ENCODE peak calls at places on chromosome 22, in nine cellular contexts. C is BE2C, M is colonic mucosa, L is H1, V is GM12865, B is kidney epithelial cell, N is GM23338, X is lower lobe of right lung, K is coronary artery. E is an unnamed sample.

GRCh38 chr22:43152355-43153071 is 1.2 kb downstream of the TSPO start:
- DNase-seq in V (peak; percentile 51), N (no peak), X (peak; percentile 91), M (peak; percentile 88), L (peak; percentile 65), B (no peak), K (peak; percentile 87), C (peak; percentile 61), E (no peak)

GRCh38 chr22:23066200-23067022 is 3.9 kb upstream of the GNAZ start:
- DNase-seq in K (peak; percentile 57), C (peak; percentile 3), X (peak; percentile 17), M (no peak), N (no peak), V (no peak), B (no peak), L (no peak), E (no peak)

GRCh38 chr22:38196791-38197429 is 4.9 kb upstream of the MAFF start:
- DNase-seq in C (no peak), B (no peak), K (no peak), N (peak; percentile 55), L (peak; percentile 48), X (no peak), M (peak; percentile 54), V (no peak), E (no peak)

GRCh38 chr22:23014250-23014649 is 56.1 kb upstream of the GNAZ start:
- DNase-seq in C (no peak), B (no peak), L (no peak), N (no peak), M (no peak), V (no peak), K (no peak), X (no peak), E (no peak)

GRCh38 chr22:36771376-36772063 is 4.4 kb downstream of the IFT27 start:
- DNase-seq in B (no peak), L (no peak), K (peak; percentile 45), X (no peak), C (peak; percentile 0), N (no peak), V (no peak), M (no peak), E (no peak)

GRCh38 chr22:33401291-33401690 is 343.1 kb upstream of the SYN3 start:
- DNase-seq in N (no peak), X (no peak), K (no peak), C (no peak), B (peak; percentile 72), M (no peak), V (no peak), L (no peak), E (no peak)

GRCh38 chr22:31038686-31039085 is 42.4 kb upstream of the SMTN start:
- DNase-seq in M (no peak), N (no peak), X (no peak), L (no peak), C (no peak), B (no peak), K (no peak), V (no peak), E (no peak)

GRCh38 chr22:40345271-40345670 is 1.0 kb upstream of the ADSL start:
- DNase-seq in B (no peak), L (no peak), X (no peak), K (no peak), V (peak; percentile 53), N (no peak), M (no peak), C (no peak), E (no peak)

GRCh38 chr22:35484651-35485372 is 55.8 kb upstream of the RASD2 start:
- DNase-seq in V (no peak), N (no peak), M (no peak), C (no peak), K (no peak), B (no peak), X (no peak), L (no peak), E (no peak)

GRCh38 chr22:48055827-48056226 is 1293.4 kb downstream of the TBC1D22A start:
- DNase-seq in N (no peak), M (no peak), C (no peak), X (no peak), V (no peak), B (no peak), L (no peak), K (peak; percentile 19), E (no peak)

GRCh38 chr22:17919276-17920144 is 104.9 kb downstream of the MICAL3 start:
- DNase-seq in N (peak; percentile 48), K (no peak), X (no peak), L (no peak), C (no peak), B (no peak), V (no peak), M (peak; percentile 38), E (no peak)

GRCh38 chr22:33921576-33922181 is 1.4 kb upstream of the LARGE1 start:
- DNase-seq in X (peak; percentile 63), V (peak; percentile 74), C (peak; percentile 50), K (peak; percentile 79), L (peak; percentile 92), M (peak; percentile 72), N (peak; percentile 93), B (no peak), E (no peak)

GRCh38 chr22:38712496-38713207 is 6.9 kb downstream of the GTPBP1 start:
- DNase-seq in B (no peak), C (no peak), L (no peak), M (no peak), K (no peak), V (no peak), X (no peak), N (peak; percentile 43), E (no peak)

GRCh38 chr22:30572840-30573593 is 1.4 kb downstream of the GAL3ST1 start:
- DNase-seq in M (peak; percentile 81), B (no peak), K (no peak), N (no peak), X (no peak), C (no peak), L (no peak), V (no peak), E (no peak)

GRCh38 chr22:43094085-43094484 is 4.9 kb upstream of the TTLL1 start:
- DNase-seq in M (peak; percentile 56), B (no peak), L (no peak), C (peak; percentile 66), K (no peak), X (peak; percentile 61), N (no peak), V (peak; percentile 52), E (no peak)

GRCh38 chr22:42150727-42151590 is 20.3 kb upstream of the CYP2D6 start:
- DNase-seq in N (no peak), L (no peak), V (no peak), C (no peak), X (no peak), K (no peak), M (no peak), B (no peak), E (no peak)

GRCh38 chr22:20922141-20922751 is 5.0 kb downstream of the CRKL start:
- DNase-seq in B (no peak), K (no peak), X (no peak), V (no peak), C (no peak), M (no peak), N (no peak), L (no peak), E (no peak)
- H3K4me3 ChIP-seq in B (no peak overlapping the region), K (no peak overlapping the region), X (no peak overlapping the region), V (no peak overlapping the region), C (no peak overlapping the region), M (no peak overlapping the region), N (no peak overlapping the region), L (no peak overlapping the region), E (no peak overlapping the region)

DNA sequence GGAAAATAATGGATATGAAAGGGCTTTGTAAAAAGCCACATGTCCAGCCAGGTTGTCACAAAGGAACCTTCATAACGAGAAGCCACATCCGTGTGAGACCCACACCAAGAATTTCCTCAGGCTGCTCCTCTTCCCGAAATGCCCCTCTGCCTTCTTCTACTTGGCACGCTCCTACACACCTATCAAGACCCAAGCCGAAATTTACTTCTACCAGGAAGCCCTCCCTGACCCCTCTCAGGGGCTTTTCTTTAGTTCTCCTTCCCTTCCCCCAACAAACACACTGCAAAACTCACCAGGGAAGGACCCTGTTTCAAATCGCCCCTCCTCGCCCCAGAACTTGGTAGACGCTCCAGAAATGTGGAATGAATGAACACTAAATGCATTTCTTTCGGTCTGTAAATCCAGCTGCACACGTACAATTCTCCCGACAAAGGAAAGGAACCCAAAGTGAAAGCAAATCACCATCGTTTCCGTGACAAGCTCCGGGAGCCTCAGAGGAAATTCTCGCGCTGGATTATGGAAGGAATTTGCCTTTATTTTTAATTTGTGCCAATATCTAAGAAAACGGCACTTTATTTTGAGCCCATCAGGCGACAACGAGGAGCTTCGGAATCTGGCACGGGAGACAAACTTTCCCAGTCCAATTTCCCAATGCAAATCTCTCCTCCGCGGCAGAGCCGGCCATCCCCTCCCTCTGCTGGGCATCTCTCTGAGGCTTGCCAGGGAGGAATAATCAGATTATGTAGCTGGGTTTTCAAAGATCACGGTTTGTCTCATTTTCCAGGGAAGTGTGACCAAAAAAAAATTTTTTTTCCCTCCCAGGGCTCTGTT is 13.2 kb upstream of the SHISAL1 start:
- DNase-seq in V (no peak), C (no peak), B (no peak), L (no peak), M (no peak), K (no peak), X (no peak), N (no peak), E (peak; percentile 14)
- TF ChIP-seq CTCF in V (no peak), C (peak; percentile 40), B (peak; percentile 27), L (no peak), M (no peak), K (no peak), X (peak; percentile 12), N (no peak), E (peak; percentile 63)

GRCh38 chr22:49657275-49657973 is 170.2 kb downstream of the BRD1 start:
- DNase-seq in K (no peak), L (no peak), C (no peak), M (peak; percentile 57), X (peak; percentile 84), N (no peak), B (no peak), V (peak; percentile 40), E (no peak)
- H3K4me3 ChIP-seq in K (peak overlapping the region; percentile 66), L (no peak overlapping the region), C (no peak overlapping the region), M (peak overlapping the region; percentile 44), X (peak overlapping the region; percentile 72), N (no peak overlapping the region), B (no peak overlapping the region), V (peak overlapping the region; percentile 48), E (no peak overlapping the region)

GRCh38 chr22:19730662-19731360 is 7.5 kb downstream of the GP1BB start:
- DNase-seq in K (peak; percentile 89), V (peak; percentile 79), N (peak; percentile 87), L (peak; percentile 97), C (peak; percentile 87), X (peak; percentile 87), B (no peak), M (peak; percentile 84), E (peak; percentile 21)

GRCh38 chr22:19730141-19730661 is 6.9 kb downstream of the GP1BB start:
- DNase-seq in X (no peak), K (no peak), N (no peak), B (no peak), M (no peak), L (peak; percentile 54), C (no peak), V (no peak), E (no peak)

GRCh38 chr22:19728836-19729235 is 5.5 kb downstream of the GP1BB start:
- DNase-seq in B (no peak), C (no peak), L (no peak), K (no peak), M (no peak), X (no peak), N (no peak), V (no peak), E (no peak)

GRCh38 chr22:19728271-19728670 is 4.9 kb downstream of the GP1BB start:
- DNase-seq in K (no peak), L (no peak), V (no peak), C (no peak), B (no peak), M (no peak), X (no peak), N (no peak), E (no peak)

GRCh38 chr22:19729507-19729906 is 6.2 kb downstream of the GP1BB start:
- DNase-seq in V (no peak), M (no peak), K (no peak), X (no peak), C (no peak), B (no peak), N (no peak), L (no peak), E (no peak)
- TF ChIP-seq CTCF in V (no peak), M (no peak), K (no peak), X (no peak), C (no peak), B (no peak), N (no peak), L (no peak), E (no peak)